ENCODE peak calls at places on chromosomes 12 and 14, in four cellular contexts. One of them, this sample, is unnamed.

GRCh38 chr12:2294651-2295475 is 242.1 kb downstream of the CACNA1C start:
- DNase-seq in K562: no peak
- DNase-seq in GM12878: no peak
- DNase-seq in SK-N-SH: no peak
- DNase-seq in this sample: no peak

GRCh38 chr12:57887631-57888406 is 41.3 kb upstream of the CTDSP2 start:
- DNase-seq in K562: no peak
- DNase-seq in GM12878: no peak
- DNase-seq in SK-N-SH: peak
- DNase-seq in this sample: no peak

GRCh38 chr14:20601522-20601921 is 10.3 kb upstream of the RNASE12 start:
- DNase-seq in K562: no peak
- DNase-seq in GM12878: no peak
- DNase-seq in SK-N-SH: no peak
- DNase-seq in this sample: no peak

GRCh38 chr12:87866602-87867292 is 162.5 kb downstream of the C12orf50 start:
- DNase-seq in K562: no peak
- DNase-seq in GM12878: no peak
- DNase-seq in SK-N-SH: peak
- DNase-seq in this sample: peak

GRCh38 chr12:130162267-130162666 is at the start of gene FZD10:
- DNase-seq in K562: no peak
- DNase-seq in GM12878: no peak
- DNase-seq in SK-N-SH: peak
- DNase-seq in this sample: no peak

GRCh38 chr14:104434214-104435076 is 145.1 kb upstream of the C14orf180 start:
- DNase-seq in K562: no peak
- DNase-seq in GM12878: no peak
- DNase-seq in SK-N-SH: peak
- DNase-seq in this sample: no peak

GRCh38 chr12:40164034-40164433 is 58.2 kb upstream of the SLC2A13 start:
- DNase-seq in K562: no peak
- DNase-seq in GM12878: no peak
- DNase-seq in SK-N-SH: no peak
- DNase-seq in this sample: no peak

GRCh38 chr12:113772505-113773030 is 193.6 kb downstream of the RBM19 start:
- DNase-seq in K562: no peak
- DNase-seq in GM12878: no peak
- DNase-seq in SK-N-SH: no peak
- DNase-seq in this sample: no peak

GRCh38 chr12:75917083-75917482 is 114.5 kb downstream of the PHLDA1 start:
- DNase-seq in K562: no peak
- DNase-seq in GM12878: peak
- DNase-seq in SK-N-SH: no peak
- DNase-seq in this sample: no peak

GRCh38 chr12:90124914-90125313 is 416.3 kb upstream of the ATP2B1 start:
- DNase-seq in K562: no peak
- DNase-seq in GM12878: no peak
- DNase-seq in SK-N-SH: no peak
- DNase-seq in this sample: no peak

GRCh38 chr12:78062781-78063180 is 232.1 kb downstream of the NAV3 start:
- DNase-seq in K562: no peak
- DNase-seq in GM12878: no peak
- DNase-seq in SK-N-SH: no peak
- DNase-seq in this sample: peak

GRCh38 chr14:103142031-103142430 is 18.8 kb downstream of the TNFAIP2 start:
- DNase-seq in K562: peak
- DNase-seq in GM12878: no peak
- DNase-seq in SK-N-SH: no peak
- DNase-seq in this sample: no peak

GRCh38 chr14:45262637-45263036 is 9.6 kb upstream of the MIS18BP1 start:
- DNase-seq in K562: no peak
- DNase-seq in GM12878: no peak
- DNase-seq in SK-N-SH: no peak
- DNase-seq in this sample: no peak

GRCh38 chr12:42744539-42745156 is 155.1 kb upstream of the PRICKLE1 start:
- DNase-seq in K562: no peak
- DNase-seq in GM12878: no peak
- DNase-seq in SK-N-SH: no peak
- DNase-seq in this sample: no peak

GRCh38 chr12:127964717-127965116 is 302.3 kb upstream of the TMEM132C start:
- DNase-seq in K562: peak
- DNase-seq in GM12878: no peak
- DNase-seq in SK-N-SH: no peak
- DNase-seq in this sample: no peak

GRCh38 chr14:52338282-52338681 is 24.2 kb downstream of the PTGER2 start:
- DNase-seq in K562: no peak
- DNase-seq in GM12878: no peak
- DNase-seq in SK-N-SH: no peak
- DNase-seq in this sample: peak

DNA sequence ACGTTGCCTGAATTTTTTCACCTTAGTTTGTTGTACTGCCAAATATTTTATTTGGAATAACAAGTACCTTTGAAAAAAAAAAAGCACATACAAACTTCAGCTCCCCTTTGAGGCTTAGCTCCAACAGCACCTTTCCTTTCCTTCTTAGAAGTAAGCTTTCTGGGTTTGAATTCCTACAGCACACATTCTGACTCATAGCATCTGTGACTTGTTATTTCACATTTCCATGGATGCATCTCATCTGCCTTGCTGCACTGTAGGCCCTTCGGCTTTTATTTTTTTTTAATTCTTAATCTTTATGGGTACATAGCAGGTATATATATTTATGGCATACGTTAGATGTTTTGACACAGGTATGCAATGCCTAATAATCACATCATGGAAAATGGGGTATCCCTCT is 7.2 kb downstream of the LGALS3 start:
- DNase-seq in K562: no peak
- DNase-seq in GM12878: no peak
- DNase-seq in SK-N-SH: no peak
- DNase-seq in this sample: no peak
- TF ChIP-seq NFIC in K562: no peak
- TF ChIP-seq NFIC in GM12878: no peak
- TF ChIP-seq NFIC in SK-N-SH: no peak
- TF ChIP-seq NFIC in this sample: no peak

DNA sequence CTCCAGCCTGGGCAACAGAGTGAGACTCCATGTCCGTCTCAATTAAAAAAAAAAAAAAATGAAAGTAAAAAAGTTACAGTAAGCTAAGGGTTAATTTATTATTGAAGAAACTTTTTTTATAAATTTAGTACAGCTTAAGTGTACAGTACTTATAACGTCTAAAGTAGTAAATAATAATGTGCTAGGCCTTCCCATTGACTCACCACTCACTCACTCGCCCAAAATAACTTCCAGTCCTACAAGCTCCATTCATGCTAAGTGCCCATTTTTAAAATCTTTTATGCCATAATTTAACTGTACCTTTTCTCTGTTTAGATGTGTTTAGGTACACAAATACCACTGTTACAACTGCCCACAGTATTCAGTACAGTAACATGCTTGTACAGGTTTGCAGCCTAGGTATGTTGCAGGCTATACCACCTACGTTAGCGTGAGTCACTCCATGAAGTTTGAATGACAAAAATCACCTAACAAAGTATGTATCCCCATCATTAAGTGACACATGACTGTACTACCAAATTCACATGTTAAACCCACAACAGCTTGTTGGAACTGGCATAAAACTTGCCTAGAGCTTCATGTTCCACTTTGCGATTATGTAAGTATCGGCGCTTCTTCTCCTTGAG is 10.7 kb downstream of the KANSL2 start:
- DNase-seq in K562: no peak
- DNase-seq in GM12878: no peak
- DNase-seq in SK-N-SH: no peak
- DNase-seq in this sample: no peak
- TF ChIP-seq NFIC in K562: no peak
- TF ChIP-seq NFIC in GM12878: no peak
- TF ChIP-seq NFIC in SK-N-SH: no peak
- TF ChIP-seq NFIC in this sample: no peak

DNA sequence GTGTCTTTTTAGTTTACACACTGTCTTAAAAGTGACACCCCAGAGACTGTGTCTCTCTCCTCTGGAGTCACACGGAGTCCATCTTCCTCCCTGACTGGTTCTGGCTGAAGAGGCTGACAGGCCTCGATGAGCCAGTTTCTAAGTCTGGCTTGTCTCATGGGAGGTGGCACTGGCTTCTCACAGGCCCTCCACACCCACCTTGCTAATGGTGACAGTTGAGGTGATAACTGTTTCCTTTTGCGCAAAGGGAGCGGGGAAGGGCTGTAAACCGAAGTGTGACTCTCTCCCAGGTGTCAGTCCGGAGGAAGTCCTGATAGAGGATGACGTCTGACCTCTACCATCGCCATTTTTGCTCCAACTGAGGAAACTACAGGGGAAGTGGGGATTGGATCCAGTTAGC is 30.2 kb downstream of the KCTD10 start:
- DNase-seq in K562: no peak
- DNase-seq in GM12878: no peak
- DNase-seq in SK-N-SH: no peak
- DNase-seq in this sample: no peak
- TF ChIP-seq NFIC in K562: no peak
- TF ChIP-seq NFIC in GM12878: no peak
- TF ChIP-seq NFIC in SK-N-SH: no peak
- TF ChIP-seq NFIC in this sample: no peak

GRCh38 chr14:77498120-77498979 is at the start of gene ISM2:
- DNase-seq in K562: peak
- DNase-seq in GM12878: no peak
- DNase-seq in SK-N-SH: peak
- DNase-seq in this sample: peak
- TF ChIP-seq NFIC in K562: no peak
- TF ChIP-seq NFIC in GM12878: no peak
- TF ChIP-seq NFIC in SK-N-SH: no peak
- TF ChIP-seq NFIC in this sample: no peak

GRCh38 chr12:31033681-31034080 is 40.0 kb upstream of the DDX11 start:
- DNase-seq in K562: no peak
- DNase-seq in GM12878: no peak
- DNase-seq in SK-N-SH: no peak
- DNase-seq in this sample: no peak

GRCh38 chr12:31034372-31034771 is 39.3 kb upstream of the DDX11 start:
- DNase-seq in K562: no peak
- DNase-seq in GM12878: no peak
- DNase-seq in SK-N-SH: no peak
- DNase-seq in this sample: no peak

GRCh38 chr12:31035944-31036665 is 37.6 kb upstream of the DDX11 start:
- DNase-seq in K562: no peak
- DNase-seq in GM12878: no peak
- DNase-seq in SK-N-SH: no peak
- DNase-seq in this sample: no peak

GRCh38 chr12:31037028-31037427 is 36.6 kb upstream of the DDX11 start:
- DNase-seq in K562: no peak
- DNase-seq in GM12878: no peak
- DNase-seq in SK-N-SH: no peak
- DNase-seq in this sample: no peak

DNA sequence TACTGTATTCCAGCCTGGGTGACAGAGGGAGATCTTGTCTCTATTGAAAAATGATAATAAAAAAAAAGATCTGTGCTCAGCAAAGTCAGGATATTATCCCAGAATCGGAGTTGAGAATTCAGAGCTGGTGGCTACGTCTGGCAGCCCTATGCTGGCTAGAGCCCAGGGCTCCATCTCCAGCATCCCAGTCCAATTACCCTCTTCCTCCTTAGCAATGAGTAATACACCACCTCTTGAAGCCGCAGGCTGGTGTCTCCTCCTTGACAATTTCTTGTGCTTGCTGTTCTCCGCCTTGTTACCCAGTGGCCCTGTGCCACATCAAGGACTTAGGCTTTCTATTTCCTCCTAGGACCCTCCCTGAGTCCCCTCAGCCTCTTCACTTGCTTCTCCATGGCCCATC is 38.4 kb upstream of the DDX11 start:
- DNase-seq in K562: no peak
- DNase-seq in GM12878: no peak
- DNase-seq in SK-N-SH: no peak
- DNase-seq in this sample: no peak
- TF ChIP-seq NFIC in K562: no peak
- TF ChIP-seq NFIC in GM12878: no peak
- TF ChIP-seq NFIC in SK-N-SH: no peak
- TF ChIP-seq NFIC in this sample: no peak

DNA sequence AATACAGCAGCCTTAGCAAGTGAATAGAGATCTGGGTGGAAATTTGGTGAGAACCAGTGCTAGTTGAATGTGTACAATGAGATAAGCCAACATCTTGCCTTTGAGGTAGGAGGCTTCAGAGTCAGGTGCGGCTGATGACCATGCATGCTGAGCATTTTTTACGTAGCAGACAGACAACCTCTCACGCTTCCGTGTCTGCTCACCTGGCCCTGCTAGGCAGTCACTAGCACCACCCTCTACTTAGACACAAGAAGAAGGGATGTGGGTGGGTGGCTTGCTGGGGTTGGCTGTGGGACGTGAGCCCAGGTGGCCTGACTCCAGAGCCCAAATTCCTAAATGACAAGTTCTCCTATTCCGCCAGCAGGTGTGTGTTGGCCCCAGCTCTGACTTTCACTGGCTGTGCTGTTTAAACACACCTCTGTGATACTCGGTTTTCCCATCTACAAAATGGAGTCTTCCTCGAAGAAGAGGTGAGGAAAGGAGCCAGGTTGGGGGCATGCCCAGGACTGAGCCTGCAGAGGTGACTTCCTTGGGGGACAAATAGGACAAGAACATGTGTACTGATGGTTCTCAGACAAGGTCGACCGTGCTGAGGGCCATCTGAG is 57.8 kb upstream of the BCL11B start:
- DNase-seq in K562: no peak
- DNase-seq in GM12878: no peak
- DNase-seq in SK-N-SH: no peak
- DNase-seq in this sample: no peak
- TF ChIP-seq NFIC in K562: no peak
- TF ChIP-seq NFIC in GM12878: no peak
- TF ChIP-seq NFIC in SK-N-SH: no peak
- TF ChIP-seq NFIC in this sample: no peak

DNA sequence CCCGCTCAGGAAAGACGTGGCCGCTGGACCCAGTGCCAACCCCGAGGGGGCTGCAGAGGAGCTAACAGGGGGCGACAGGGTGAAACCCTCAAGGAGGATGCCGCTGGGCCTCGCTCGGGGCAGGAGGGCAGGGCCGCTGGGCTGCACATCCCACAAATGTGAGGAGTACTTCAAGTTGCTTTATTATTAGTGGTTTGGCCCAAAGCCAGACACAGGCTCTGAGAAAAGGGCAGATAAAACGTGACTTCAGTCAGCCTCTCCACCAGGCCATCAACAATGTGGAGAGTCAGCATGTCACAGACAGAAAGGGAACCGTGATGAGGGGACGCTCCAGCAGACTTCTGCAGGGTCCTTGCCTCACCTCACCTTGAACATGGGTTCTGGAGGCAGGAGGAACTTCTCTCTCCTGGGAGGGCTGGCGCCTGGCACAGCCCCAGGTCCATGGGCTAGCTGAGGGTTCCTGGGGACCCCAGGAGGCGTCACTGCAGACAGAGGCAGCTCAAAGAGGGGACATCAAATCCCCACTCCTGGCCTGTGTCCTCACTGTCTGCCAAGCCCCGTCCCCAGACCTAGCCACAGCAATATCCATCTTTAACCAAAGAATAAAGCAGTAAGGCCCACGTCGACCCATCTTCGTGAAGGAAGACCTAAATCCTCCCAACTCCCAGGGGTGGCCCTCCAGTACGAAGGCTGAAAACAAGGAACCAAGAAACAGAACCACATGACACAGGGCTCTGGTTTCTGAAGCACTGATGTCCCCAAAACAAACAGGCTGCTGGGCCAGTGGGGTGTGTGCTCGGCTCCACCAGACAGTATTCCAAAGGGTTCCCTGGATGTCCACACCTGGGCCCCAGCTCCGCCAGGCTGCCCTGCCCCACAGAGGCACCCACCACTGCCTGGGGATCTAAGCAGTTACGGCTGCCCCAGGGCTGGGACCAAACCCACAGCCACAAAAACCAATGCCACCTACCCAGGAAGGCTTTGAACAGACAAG is 35.1 kb downstream of the CCDC85C start:
- DNase-seq in K562: peak
- DNase-seq in GM12878: no peak
- DNase-seq in SK-N-SH: no peak
- DNase-seq in this sample: no peak
- TF ChIP-seq NFIC in K562: peak
- TF ChIP-seq NFIC in GM12878: no peak
- TF ChIP-seq NFIC in SK-N-SH: peak
- TF ChIP-seq NFIC in this sample: no peak

This sample was measured in HepG2.